ENCODE peak calls at places on chromosomes 13 and 19, in six cellular contexts. One of them, this sample, is unnamed.
A peak's percentile ranks its signal among the peaks of the same experiment; 100 is the strongest.

GRCh38 chr13:43221611-43222010 is 198.2 kb downstream of the DNAJC15 start:
- DNase-seq in esophagus muscularis mucosa: no peak
- DNase-seq in heart right ventricle: no peak
- DNase-seq in effector memory CD4-positive, alpha-beta T cell: no peak
- DNase-seq in suprapubic skin: no peak
- DNase-seq in Peyer's patch: no peak
- DNase-seq in this sample: no peak

GRCh38 chr19:56613639-56614038 is 18.5 kb downstream of the ZNF71 start:
- DNase-seq in suprapubic skin: no peak
- DNase-seq in esophagus muscularis mucosa: no peak
- DNase-seq in effector memory CD4-positive, alpha-beta T cell: no peak
- DNase-seq in heart right ventricle: no peak
- DNase-seq in Peyer's patch: no peak
- DNase-seq in this sample: no peak

GRCh38 chr13:43783820-43784219 is 3.0 kb downstream of the ENOX1 start:
- DNase-seq in esophagus muscularis mucosa: no peak
- DNase-seq in heart right ventricle: no peak
- DNase-seq in Peyer's patch: no peak
- DNase-seq in suprapubic skin: no peak
- DNase-seq in effector memory CD4-positive, alpha-beta T cell: no peak
- DNase-seq in this sample: no peak

GRCh38 chr19:48635966-48636858 is 967 bp downstream of the DBP start:
- DNase-seq in heart right ventricle: no peak
- DNase-seq in suprapubic skin: no peak
- DNase-seq in esophagus muscularis mucosa: no peak
- DNase-seq in effector memory CD4-positive, alpha-beta T cell: no peak
- DNase-seq in Peyer's patch: peak; percentile 74
- DNase-seq in this sample: no peak

GRCh38 chr19:47541507-47541906 is 26.6 kb upstream of the NAPA start:
- DNase-seq in Peyer's patch: no peak
- DNase-seq in suprapubic skin: no peak
- DNase-seq in heart right ventricle: no peak
- DNase-seq in esophagus muscularis mucosa: no peak
- DNase-seq in effector memory CD4-positive, alpha-beta T cell: peak; percentile 35
- DNase-seq in this sample: no peak

GRCh38 chr13:48505597-48506091 is 27.2 kb downstream of the RCBTB2 start:
- DNase-seq in suprapubic skin: no peak
- DNase-seq in esophagus muscularis mucosa: no peak
- DNase-seq in Peyer's patch: no peak
- DNase-seq in effector memory CD4-positive, alpha-beta T cell: peak; percentile 31
- DNase-seq in heart right ventricle: no peak
- DNase-seq in this sample: peak; percentile 8

GRCh38 chr19:35030257-35031071 is at the start of gene SCN1B:
- DNase-seq in suprapubic skin: no peak
- DNase-seq in heart right ventricle: peak; percentile 73
- DNase-seq in effector memory CD4-positive, alpha-beta T cell: peak; percentile 33
- DNase-seq in Peyer's patch: peak; percentile 74
- DNase-seq in esophagus muscularis mucosa: no peak
- DNase-seq in this sample: no peak

GRCh38 chr13:40115456-40115855 is 460.0 kb downstream of the COG6 start:
- DNase-seq in suprapubic skin: no peak
- DNase-seq in esophagus muscularis mucosa: no peak
- DNase-seq in effector memory CD4-positive, alpha-beta T cell: no peak
- DNase-seq in Peyer's patch: no peak
- DNase-seq in heart right ventricle: no peak
- DNase-seq in this sample: no peak

GRCh38 chr19:48490980-48491792 is 20.4 kb downstream of the LMTK3 start:
- DNase-seq in heart right ventricle: no peak
- DNase-seq in suprapubic skin: no peak
- DNase-seq in esophagus muscularis mucosa: no peak
- DNase-seq in Peyer's patch: peak; percentile 79
- DNase-seq in effector memory CD4-positive, alpha-beta T cell: peak; percentile 49
- DNase-seq in this sample: no peak

GRCh38 chr13:102873653-102874052 is 27.8 kb downstream of the ERCC5 start:
- DNase-seq in heart right ventricle: no peak
- DNase-seq in Peyer's patch: no peak
- DNase-seq in esophagus muscularis mucosa: no peak
- DNase-seq in effector memory CD4-positive, alpha-beta T cell: no peak
- DNase-seq in suprapubic skin: no peak
- DNase-seq in this sample: no peak

GRCh38 chr19:34639491-34640085 is 37.4 kb downstream of the SCGB2B2 start:
- DNase-seq in suprapubic skin: no peak
- DNase-seq in Peyer's patch: no peak
- DNase-seq in heart right ventricle: no peak
- DNase-seq in effector memory CD4-positive, alpha-beta T cell: peak; percentile 56
- DNase-seq in esophagus muscularis mucosa: no peak
- DNase-seq in this sample: peak; percentile 20

GRCh38 chr19:35040826-35041547 is 534 bp upstream of the HPN start:
- DNase-seq in Peyer's patch: peak; percentile 74
- DNase-seq in suprapubic skin: peak; percentile 92
- DNase-seq in effector memory CD4-positive, alpha-beta T cell: no peak
- DNase-seq in heart right ventricle: peak; percentile 93
- DNase-seq in esophagus muscularis mucosa: peak; percentile 97
- DNase-seq in this sample: no peak

GRCh38 chr19:5397804-5398692 is 57.2 kb upstream of the ZNRF4 start:
- DNase-seq in suprapubic skin: no peak
- DNase-seq in effector memory CD4-positive, alpha-beta T cell: no peak
- DNase-seq in Peyer's patch: no peak
- DNase-seq in heart right ventricle: no peak
- DNase-seq in esophagus muscularis mucosa: no peak
- DNase-seq in this sample: no peak

GRCh38 chr19:14979136-14979497 is 547 bp downstream of the SLC1A6 start:
- DNase-seq in Peyer's patch: no peak
- DNase-seq in esophagus muscularis mucosa: no peak
- DNase-seq in effector memory CD4-positive, alpha-beta T cell: no peak
- DNase-seq in heart right ventricle: no peak
- DNase-seq in suprapubic skin: no peak
- DNase-seq in this sample: no peak

GRCh38 chr13:94345374-94346195 is 133.9 kb downstream of the DCT start:
- DNase-seq in Peyer's patch: no peak
- DNase-seq in heart right ventricle: no peak
- DNase-seq in effector memory CD4-positive, alpha-beta T cell: no peak
- DNase-seq in esophagus muscularis mucosa: no peak
- DNase-seq in suprapubic skin: no peak
- DNase-seq in this sample: no peak

GRCh38 chr13:100673831-100674362 is 698 bp downstream of the TMTC4 start:
- DNase-seq in effector memory CD4-positive, alpha-beta T cell: peak; percentile 32
- DNase-seq in Peyer's patch: peak; percentile 64
- DNase-seq in esophagus muscularis mucosa: no peak
- DNase-seq in heart right ventricle: peak; percentile 71
- DNase-seq in suprapubic skin: no peak
- DNase-seq in this sample: peak; percentile 63

GRCh38 chr13:44904982-44905381 is 84.3 kb downstream of the NUFIP1 start:
- DNase-seq in esophagus muscularis mucosa: no peak
- DNase-seq in effector memory CD4-positive, alpha-beta T cell: no peak
- DNase-seq in suprapubic skin: peak; percentile 82
- DNase-seq in heart right ventricle: peak; percentile 28
- DNase-seq in Peyer's patch: no peak
- DNase-seq in this sample: peak; percentile 90

GRCh38 chr19:18297308-18297707 is 15.9 kb upstream of the JUND start:
- DNase-seq in suprapubic skin: no peak
- DNase-seq in esophagus muscularis mucosa: no peak
- DNase-seq in heart right ventricle: no peak
- DNase-seq in effector memory CD4-positive, alpha-beta T cell: no peak
- DNase-seq in Peyer's patch: no peak
- DNase-seq in this sample: no peak

GRCh38 chr13:42747399-42747873 is 33.9 kb upstream of the FAM216B start:
- DNase-seq in Peyer's patch: no peak
- DNase-seq in suprapubic skin: no peak
- DNase-seq in effector memory CD4-positive, alpha-beta T cell: no peak
- DNase-seq in heart right ventricle: no peak
- DNase-seq in esophagus muscularis mucosa: no peak
- DNase-seq in this sample: peak; percentile 94

GRCh38 chr13:46685006-46685730 is 111.8 kb downstream of the ESD start:
- DNase-seq in Peyer's patch: no peak
- DNase-seq in effector memory CD4-positive, alpha-beta T cell: no peak
- DNase-seq in esophagus muscularis mucosa: no peak
- DNase-seq in suprapubic skin: no peak
- DNase-seq in heart right ventricle: no peak
- DNase-seq in this sample: no peak

GRCh38 chr19:38035515-38036495 is 128.8 kb downstream of the SIPA1L3 start:
- DNase-seq in Peyer's patch: no peak
- DNase-seq in suprapubic skin: no peak
- DNase-seq in effector memory CD4-positive, alpha-beta T cell: no peak
- DNase-seq in esophagus muscularis mucosa: no peak
- DNase-seq in heart right ventricle: peak; percentile 28
- DNase-seq in this sample: no peak

GRCh38 chr19:5627395-5627904 is 4.6 kb downstream of the SAFB start:
- DNase-seq in suprapubic skin: no peak
- DNase-seq in effector memory CD4-positive, alpha-beta T cell: no peak
- DNase-seq in heart right ventricle: peak; percentile 40
- DNase-seq in esophagus muscularis mucosa: peak; percentile 93
- DNase-seq in Peyer's patch: no peak
- DNase-seq in this sample: no peak

GRCh38 chr13:104571161-104571889 is 1505.1 kb upstream of the SLC10A2 start:
- DNase-seq in esophagus muscularis mucosa: no peak
- DNase-seq in effector memory CD4-positive, alpha-beta T cell: no peak
- DNase-seq in Peyer's patch: no peak
- DNase-seq in heart right ventricle: no peak
- DNase-seq in suprapubic skin: no peak
- DNase-seq in this sample: peak; percentile 41

GRCh38 chr19:45424191-45425058 is 708 bp upstream of the ERCC1 start:
- DNase-seq in heart right ventricle: peak; percentile 67
- DNase-seq in suprapubic skin: no peak
- DNase-seq in effector memory CD4-positive, alpha-beta T cell: peak; percentile 23
- DNase-seq in Peyer's patch: peak; percentile 76
- DNase-seq in esophagus muscularis mucosa: no peak
- DNase-seq in this sample: peak; percentile 83

GRCh38 chr19:16585808-16586476 is 13.7 kb upstream of the SLC35E1 start:
- DNase-seq in Peyer's patch: no peak
- DNase-seq in esophagus muscularis mucosa: no peak
- DNase-seq in heart right ventricle: no peak
- DNase-seq in effector memory CD4-positive, alpha-beta T cell: no peak
- DNase-seq in suprapubic skin: no peak
- DNase-seq in this sample: no peak

GRCh38 chr13:33264620-33264978 is 21.0 kb downstream of the STARD13 start:
- DNase-seq in suprapubic skin: no peak
- DNase-seq in heart right ventricle: no peak
- DNase-seq in Peyer's patch: no peak
- DNase-seq in esophagus muscularis mucosa: no peak
- DNase-seq in effector memory CD4-positive, alpha-beta T cell: no peak
- DNase-seq in this sample: no peak

GRCh38 chr13:80329250-80329649 is 11.7 kb downstream of the SPRY2 start:
- DNase-seq in esophagus muscularis mucosa: no peak
- DNase-seq in effector memory CD4-positive, alpha-beta T cell: no peak
- DNase-seq in heart right ventricle: no peak
- DNase-seq in Peyer's patch: no peak
- DNase-seq in suprapubic skin: no peak
- DNase-seq in this sample: no peak

GRCh38 chr13:73870036-73870741 is 264.0 kb downstream of the KLF12 start:
- DNase-seq in esophagus muscularis mucosa: no peak
- DNase-seq in heart right ventricle: no peak
- DNase-seq in Peyer's patch: no peak
- DNase-seq in suprapubic skin: no peak
- DNase-seq in effector memory CD4-positive, alpha-beta T cell: no peak
- DNase-seq in this sample: no peak
- H3K4me3 ChIP-seq in esophagus muscularis mucosa: no peak overlapping the region
- H3K4me3 ChIP-seq in heart right ventricle: no peak overlapping the region
- H3K4me3 ChIP-seq in Peyer's patch: no peak overlapping the region
- H3K4me3 ChIP-seq in suprapubic skin: no peak overlapping the region
- H3K4me3 ChIP-seq in effector memory CD4-positive, alpha-beta T cell: no peak overlapping the region
- H3K4me3 ChIP-seq in this sample: peak overlapping the region; percentile 59

DNA sequence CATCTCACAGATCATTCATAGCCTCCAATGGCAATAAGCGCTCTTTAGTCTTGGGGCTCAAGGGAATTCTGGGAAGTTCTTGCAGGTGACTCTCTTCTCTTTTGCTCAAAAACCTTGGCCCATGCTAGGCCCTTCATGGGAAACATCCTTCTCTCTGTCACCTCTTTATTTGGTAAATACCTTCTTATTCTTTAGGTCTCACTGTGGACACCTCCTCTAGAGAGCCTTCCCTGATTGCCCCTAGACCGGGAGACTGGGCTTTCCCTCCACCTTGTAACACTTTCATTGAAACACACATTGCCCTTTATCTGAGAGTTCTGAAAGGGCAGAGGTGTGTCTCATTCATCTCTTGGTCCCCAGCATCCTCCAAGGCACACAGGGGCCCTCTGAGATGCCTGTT is 1.9 kb downstream of the C19orf81 start:
- DNase-seq in effector memory CD4-positive, alpha-beta T cell: no peak
- DNase-seq in esophagus muscularis mucosa: no peak
- DNase-seq in suprapubic skin: no peak
- DNase-seq in Peyer's patch: no peak
- DNase-seq in heart right ventricle: no peak
- DNase-seq in this sample: no peak
- H3K27me3 ChIP-seq in effector memory CD4-positive, alpha-beta T cell: peaks cover 4% of the 10 kb centered on the region
- H3K27me3 ChIP-seq in esophagus muscularis mucosa: no peaks in the 10 kb centered on the region
- H3K27me3 ChIP-seq in suprapubic skin: peaks cover 71% of the 10 kb centered on the region
- H3K27me3 ChIP-seq in Peyer's patch: no peaks in the 10 kb centered on the region
- H3K27me3 ChIP-seq in heart right ventricle: no peaks in the 10 kb centered on the region
- H3K27me3 ChIP-seq in this sample: no peaks in the 10 kb centered on the region

GRCh38 chr19:13122275-13122878 is 4.3 kb downstream of the NACC1 start:
- DNase-seq in effector memory CD4-positive, alpha-beta T cell: no peak
- DNase-seq in Peyer's patch: no peak
- DNase-seq in esophagus muscularis mucosa: no peak
- DNase-seq in heart right ventricle: no peak
- DNase-seq in suprapubic skin: no peak
- DNase-seq in this sample: no peak

GRCh38 chr19:13118424-13119193 is 545 bp downstream of the NACC1 start:
- DNase-seq in heart right ventricle: peak; percentile 45
- DNase-seq in effector memory CD4-positive, alpha-beta T cell: peak; percentile 28
- DNase-seq in suprapubic skin: no peak
- DNase-seq in esophagus muscularis mucosa: no peak
- DNase-seq in Peyer's patch: peak; percentile 65
- DNase-seq in this sample: no peak

GRCh38 chr19:13119654-13120053 is 1.6 kb downstream of the NACC1 start:
- DNase-seq in effector memory CD4-positive, alpha-beta T cell: no peak
- DNase-seq in esophagus muscularis mucosa: no peak
- DNase-seq in suprapubic skin: no peak
- DNase-seq in heart right ventricle: no peak
- DNase-seq in Peyer's patch: no peak
- DNase-seq in this sample: no peak

GRCh38 chr19:13121551-13122274 is 3.6 kb downstream of the NACC1 start:
- DNase-seq in esophagus muscularis mucosa: no peak
- DNase-seq in suprapubic skin: no peak
- DNase-seq in heart right ventricle: no peak
- DNase-seq in Peyer's patch: no peak
- DNase-seq in effector memory CD4-positive, alpha-beta T cell: no peak
- DNase-seq in this sample: no peak

GRCh38 chr19:13120817-13121216 is 2.8 kb downstream of the NACC1 start:
- DNase-seq in effector memory CD4-positive, alpha-beta T cell: no peak
- DNase-seq in Peyer's patch: no peak
- DNase-seq in suprapubic skin: no peak
- DNase-seq in heart right ventricle: no peak
- DNase-seq in esophagus muscularis mucosa: no peak
- DNase-seq in this sample: no peak
- H3K27ac ChIP-seq in effector memory CD4-positive, alpha-beta T cell: no peak overlapping the region
- H3K27ac ChIP-seq in Peyer's patch: no peak overlapping the region
- H3K27ac ChIP-seq in suprapubic skin: no peak overlapping the region
- H3K27ac ChIP-seq in heart right ventricle: no peak overlapping the region
- H3K27ac ChIP-seq in esophagus muscularis mucosa: no peak overlapping the region
- H3K27ac ChIP-seq in this sample: peak overlapping the region; percentile 65

GRCh38 chr19:9362905-9363304 is at the start of gene ZNF177:
- DNase-seq in suprapubic skin: no peak
- DNase-seq in heart right ventricle: no peak
- DNase-seq in effector memory CD4-positive, alpha-beta T cell: no peak
- DNase-seq in Peyer's patch: no peak
- DNase-seq in esophagus muscularis mucosa: no peak
- DNase-seq in this sample: no peak
- H3K4me3 ChIP-seq in suprapubic skin: peak within 1 kb of the TSS; percentile 31
- H3K4me3 ChIP-seq in heart right ventricle: no peak within 1 kb of the TSS
- H3K4me3 ChIP-seq in effector memory CD4-positive, alpha-beta T cell: no peak within 1 kb of the TSS
- H3K4me3 ChIP-seq in Peyer's patch: no peak within 1 kb of the TSS
- H3K4me3 ChIP-seq in esophagus muscularis mucosa: peak within 1 kb of the TSS; percentile 23
- H3K4me3 ChIP-seq in this sample: peak within 1 kb of the TSS; percentile 62

GRCh38 chr19:41195675-41196497 is 2.9 kb downstream of the CYP2S1 start:
- DNase-seq in esophagus muscularis mucosa: no peak
- DNase-seq in Peyer's patch: no peak
- DNase-seq in effector memory CD4-positive, alpha-beta T cell: no peak
- DNase-seq in heart right ventricle: no peak
- DNase-seq in suprapubic skin: no peak
- DNase-seq in this sample: no peak
- H3K27me3 ChIP-seq in esophagus muscularis mucosa: no peaks in the 10 kb centered on the region
- H3K27me3 ChIP-seq in Peyer's patch: no peaks in the 10 kb centered on the region
- H3K27me3 ChIP-seq in effector memory CD4-positive, alpha-beta T cell: peaks cover 19% of the 10 kb centered on the region
- H3K27me3 ChIP-seq in heart right ventricle: no peaks in the 10 kb centered on the region
- H3K27me3 ChIP-seq in suprapubic skin: peaks cover 28% of the 10 kb centered on the region
- H3K27me3 ChIP-seq in this sample: peaks cover 10% of the 10 kb centered on the region

This sample was measured in AG04450.